ENCODE peak calls at places on chromosomes 11 and 22, in nine cellular contexts. J is kidney, R is IMR-90, O is tibial nerve, Z is psoas muscle, E is right lobe of liver, W is thoracic aorta, X is left ventricle myocardium inferior, B is SK-N-SH. F is an unnamed sample. For H3K4me1, the result is how much of the 10 kb centered on the place peaks cover.

GRCh38 chr22:35596821-35597220 is 20.3 kb downstream of the MB start:
- DNase-seq in O (no peak), R (no peak), E (no peak), J (peak), Z (peak), X (peak), W (no peak), B (no peak), F (no peak)

GRCh38 chr11:62806611-62807121 is 1.4 kb upstream of the NXF1 start:
- DNase-seq in W (no peak), R (peak), O (no peak), E (no peak), X (no peak), Z (peak), B (no peak), J (peak), F (no peak)

GRCh38 chr11:31841435-31841834 is 30.3 kb upstream of the PAX6 start:
- DNase-seq in E (no peak), X (no peak), W (no peak), Z (no peak), J (no peak), R (no peak), O (no peak), B (no peak), F (no peak)

GRCh38 chr11:19670030-19670761 is 42.4 kb upstream of the NAV2 start:
- DNase-seq in O (no peak), X (no peak), B (no peak), Z (no peak), R (peak), W (no peak), E (no peak), J (no peak), F (no peak)

GRCh38 chr11:10728154-10728553 is 22.9 kb upstream of the CTR9 start:
- DNase-seq in E (no peak), W (no peak), Z (no peak), X (no peak), B (no peak), J (no peak), R (no peak), O (no peak), F (no peak)

GRCh38 chr11:37946155-37946766 is 1348.2 kb upstream of the RAG2 start:
- DNase-seq in J (no peak), W (no peak), O (no peak), B (peak), Z (no peak), E (no peak), X (no peak), R (peak), F (peak)

GRCh38 chr22:30572840-30573593 is 1.4 kb downstream of the GAL3ST1 start:
- DNase-seq in B (no peak), Z (no peak), X (no peak), R (no peak), O (no peak), J (peak), E (no peak), W (no peak), F (no peak)

GRCh38 chr11:43685483-43685882 is 4.9 kb downstream of the HSD17B12 start:
- DNase-seq in Z (no peak), O (no peak), J (no peak), R (no peak), W (no peak), E (no peak), B (no peak), X (no peak), F (no peak)

GRCh38 chr22:27347951-27348350 is 453.6 kb downstream of the MN1 start:
- DNase-seq in R (no peak), Z (no peak), B (no peak), J (no peak), O (no peak), X (no peak), E (no peak), W (no peak), F (no peak)

GRCh38 chr11:131579932-131580387 is 209.5 kb downstream of the NTM start:
- DNase-seq in Z (peak), O (no peak), E (no peak), W (no peak), J (no peak), B (peak), R (peak), X (no peak), F (no peak)

GRCh38 chr11:62602141-62603071 is 741 bp upstream of the MTA2 start:
- DNase-seq in Z (peak), X (peak), W (no peak), J (peak), E (peak), R (peak), B (peak), O (peak), F (no peak)

GRCh38 chr22:29342577-29343312 is 27.2 kb upstream of the RASL10A start:
- DNase-seq in R (no peak), X (no peak), E (no peak), O (no peak), J (no peak), B (peak), Z (no peak), W (no peak), F (no peak)

GRCh38 chr22:19479358-19480172 is at the start of gene CDC45:
- DNase-seq in R (peak), X (peak), Z (peak), E (peak), J (peak), W (peak), B (peak), O (peak), F (peak)

GRCh38 chr11:17544181-17544622 is at the start of gene USH1C:
- DNase-seq in O (no peak), J (peak), Z (peak), W (no peak), B (peak), R (no peak), X (peak), E (no peak), F (no peak)

GRCh38 chr11:109192864-109193263 is 229.1 kb upstream of the C11orf87 start:
- DNase-seq in B (no peak), R (no peak), J (no peak), E (no peak), X (no peak), Z (no peak), W (no peak), O (no peak), F (no peak)

GRCh38 chr22:41668971-41669911 is 19.4 kb downstream of the SNU13 start:
- DNase-seq in Z (no peak), X (no peak), E (no peak), J (no peak), R (peak), W (no peak), B (no peak), O (no peak), F (no peak)

GRCh38 chr11:121435132-121435531 is 17.0 kb upstream of the SORL1 start:
- DNase-seq in E (no peak), Z (no peak), O (no peak), R (no peak), J (no peak), X (no peak), W (no peak), B (no peak), F (no peak)
- H3K4me1 ChIP-seq in E (under half), Z (under half), O (under half), R (under half), J (under half), X (under half), W (under half), B (under half), F (under half)

GRCh38 chr11:35007277-35007676 is 90.9 kb downstream of the PDHX start:
- DNase-seq in O (no peak), Z (no peak), E (no peak), X (no peak), B (no peak), W (no peak), R (no peak), J (no peak), F (no peak)
- H3K4me3 ChIP-seq in O (no peak), Z (no peak), E (no peak), X (no peak), B (no peak), W (no peak), R (no peak), J (no peak), F (no peak)

GRCh38 chr22:44807915-44808690 is 55.7 kb downstream of the ARHGAP8 start:
- DNase-seq in O (no peak), R (no peak), J (peak), B (peak), W (no peak), X (no peak), E (no peak), Z (no peak), F (peak)
- TF ChIP-seq CTCF in O (no peak), R (peak), J (no peak), B (no peak), W (no peak), X (no peak), E (no peak), Z (no peak), F (peak)

GRCh38 chr11:129965248-129965647 is 37.4 kb downstream of the PRDM10 start:
- DNase-seq in Z (no peak), X (no peak), B (no peak), W (no peak), O (no peak), J (no peak), E (no peak), R (no peak), F (no peak)

GRCh38 chr11:129972596-129972995 is 30.0 kb downstream of the PRDM10 start:
- DNase-seq in W (no peak), B (no peak), E (no peak), Z (no peak), J (no peak), R (no peak), X (no peak), O (no peak), F (no peak)

GRCh38 chr11:129968611-129969419 is 33.8 kb downstream of the PRDM10 start:
- DNase-seq in O (no peak), X (no peak), W (no peak), E (no peak), B (peak), J (peak), Z (no peak), R (no peak), F (no peak)

GRCh38 chr11:129969973-129970372 is 32.7 kb downstream of the PRDM10 start:
- DNase-seq in O (no peak), Z (no peak), E (no peak), J (no peak), W (no peak), R (no peak), X (no peak), B (no peak), F (no peak)

GRCh38 chr11:129967996-129968395 is 34.6 kb downstream of the PRDM10 start:
- DNase-seq in J (no peak), O (no peak), Z (no peak), X (no peak), W (no peak), B (no peak), R (no peak), E (no peak), F (no peak)
- H3K4me1 ChIP-seq in J (under half), O (under half), Z (under half), X (under half), W (under half), B (under half), R (under half), E (under half), F (under half)

GRCh38 chr11:26332572-26332915 is 614 bp downstream of the ANO3 start:
- DNase-seq in Z (no peak), W (no peak), O (no peak), X (no peak), J (no peak), R (no peak), B (no peak), E (no peak), F (no peak)
- H3K4me3 ChIP-seq in Z (no peak), W (peak), O (peak), X (peak), J (peak), R (no peak), B (peak), E (no peak), F (peak)